ENCODE peak calls at places on chromosomes 16 and 17, in four cellular contexts. One of them, this sample, is unnamed.

GRCh38 chr17:67602974-67603373 is 114.8 kb upstream of the NOL11 start:
- DNase-seq in A549: peak
- DNase-seq in K562: peak
- DNase-seq in HepG2: peak
- DNase-seq in this sample: peak

GRCh38 chr17:14748036-14748715 is 447.3 kb downstream of the HS3ST3B1 start:
- DNase-seq in HepG2: no peak
- DNase-seq in K562: no peak
- DNase-seq in A549: no peak
- DNase-seq in this sample: no peak

GRCh38 chr16:73275024-73275423 is 227.1 kb upstream of the ZFHX3 start:
- DNase-seq in K562: no peak
- DNase-seq in A549: no peak
- DNase-seq in HepG2: no peak
- DNase-seq in this sample: no peak

GRCh38 chr16:48481772-48482171 is 96.6 kb upstream of the SIAH1 start:
- DNase-seq in HepG2: no peak
- DNase-seq in A549: no peak
- DNase-seq in K562: no peak
- DNase-seq in this sample: no peak

GRCh38 chr16:31132303-31132978 is 3.1 kb downstream of the PRSS8 start:
- DNase-seq in A549: no peak
- DNase-seq in HepG2: no peak
- DNase-seq in K562: no peak
- DNase-seq in this sample: no peak

GRCh38 chr16:54355251-54355650 is 68.7 kb upstream of the IRX3 start:
- DNase-seq in HepG2: no peak
- DNase-seq in K562: no peak
- DNase-seq in A549: no peak
- DNase-seq in this sample: no peak

GRCh38 chr16:84082110-84082509 is 34.6 kb downstream of the MBTPS1 start:
- DNase-seq in HepG2: no peak
- DNase-seq in A549: no peak
- DNase-seq in K562: no peak
- DNase-seq in this sample: no peak

GRCh38 chr17:45364531-45365390 is 47.9 kb upstream of the MAP3K14 start:
- DNase-seq in HepG2: no peak
- DNase-seq in A549: no peak
- DNase-seq in K562: no peak
- DNase-seq in this sample: peak

GRCh38 chr16:13507530-13507929 is 412.4 kb upstream of the ERCC4 start:
- DNase-seq in HepG2: no peak
- DNase-seq in A549: no peak
- DNase-seq in K562: no peak
- DNase-seq in this sample: no peak

GRCh38 chr17:41896726-41897125 is 22.0 kb downstream of the ACLY start:
- DNase-seq in HepG2: no peak
- DNase-seq in A549: no peak
- DNase-seq in K562: no peak
- DNase-seq in this sample: no peak

GRCh38 chr17:49130891-49131290 is 1.7 kb upstream of the B4GALNT2 start:
- DNase-seq in A549: no peak
- DNase-seq in K562: no peak
- DNase-seq in HepG2: no peak
- DNase-seq in this sample: no peak

GRCh38 chr17:49223517-49224197 is 6.9 kb downstream of the PHOSPHO1 start:
- DNase-seq in A549: peak
- DNase-seq in K562: peak
- DNase-seq in HepG2: no peak
- DNase-seq in this sample: no peak

GRCh38 chr17:80755650-80756405 is 211.2 kb downstream of the RPTOR start:
- DNase-seq in A549: no peak
- DNase-seq in HepG2: no peak
- DNase-seq in K562: peak
- DNase-seq in this sample: no peak

GRCh38 chr16:84931107-84931494 is 80.2 kb downstream of the ZDHHC7 start:
- DNase-seq in K562: no peak
- DNase-seq in A549: no peak
- DNase-seq in HepG2: no peak
- DNase-seq in this sample: no peak

GRCh38 chr16:68739964-68740627 is 3.0 kb downstream of the CDH1 start:
- DNase-seq in HepG2: peak
- DNase-seq in K562: no peak
- DNase-seq in A549: peak
- DNase-seq in this sample: no peak

GRCh38 chr16:24497405-24497804 is 42.0 kb upstream of the RBBP6 start:
- DNase-seq in A549: no peak
- DNase-seq in K562: no peak
- DNase-seq in HepG2: no peak
- DNase-seq in this sample: no peak

GRCh38 chr16:65202461-65202860 is 80.6 kb upstream of the CDH11 start:
- DNase-seq in A549: no peak
- DNase-seq in HepG2: no peak
- DNase-seq in K562: no peak
- DNase-seq in this sample: no peak

GRCh38 chr16:75477680-75478473 is 13.4 kb upstream of the TMEM170A start:
- DNase-seq in A549: no peak
- DNase-seq in HepG2: no peak
- DNase-seq in K562: no peak
- DNase-seq in this sample: no peak

GRCh38 chr17:10119203-10120112 is 78.9 kb downstream of the GAS7 start:
- DNase-seq in A549: no peak
- DNase-seq in K562: no peak
- DNase-seq in HepG2: no peak
- DNase-seq in this sample: no peak

GRCh38 chr17:53462393-53462811 is 360.3 kb upstream of the KIF2B start:
- DNase-seq in K562: no peak
- DNase-seq in HepG2: no peak
- DNase-seq in A549: no peak
- DNase-seq in this sample: no peak

GRCh38 chr16:19926449-19927390 is 42.1 kb upstream of the GPRC5B start:
- DNase-seq in A549: no peak
- DNase-seq in HepG2: peak
- DNase-seq in K562: no peak
- DNase-seq in this sample: no peak

GRCh38 chr17:29840884-29841283 is 89.1 kb downstream of the SSH2 start:
- DNase-seq in K562: no peak
- DNase-seq in HepG2: no peak
- DNase-seq in A549: no peak
- DNase-seq in this sample: no peak

GRCh38 chr17:36728030-36728991 is 126.9 kb downstream of the MRM1 start:
- DNase-seq in HepG2: no peak
- DNase-seq in A549: no peak
- DNase-seq in K562: peak
- DNase-seq in this sample: no peak

GRCh38 chr17:27541326-27542023 is 85.2 kb downstream of the KSR1 start:
- DNase-seq in K562: no peak
- DNase-seq in HepG2: no peak
- DNase-seq in A549: no peak
- DNase-seq in this sample: no peak

GRCh38 chr16:76882105-76882504 is 308.9 kb upstream of the MON1B start:
- DNase-seq in HepG2: no peak
- DNase-seq in A549: no peak
- DNase-seq in K562: no peak
- DNase-seq in this sample: no peak

GRCh38 chr17:39199673-39199985 is 454 bp upstream of the RPL19 start:
- DNase-seq in A549: no peak
- DNase-seq in HepG2: no peak
- DNase-seq in K562: no peak
- DNase-seq in this sample: no peak

GRCh38 chr17:62017912-62018311 is 47.2 kb downstream of the MED13 start:
- DNase-seq in K562: no peak
- DNase-seq in HepG2: no peak
- DNase-seq in A549: no peak
- DNase-seq in this sample: no peak

GRCh38 chr16:1548234-1548633 is 14.8 kb downstream of the TMEM204 start:
- DNase-seq in HepG2: no peak
- DNase-seq in K562: no peak
- DNase-seq in A549: no peak
- DNase-seq in this sample: no peak

GRCh38 chr16:78669994-78670393 is 570.5 kb downstream of the WWOX start:
- DNase-seq in A549: no peak
- DNase-seq in HepG2: no peak
- DNase-seq in K562: no peak
- DNase-seq in this sample: no peak

GRCh38 chr17:74888440-74888839 is 5.0 kb downstream of the FADS6 start:
- DNase-seq in HepG2: no peak
- DNase-seq in A549: no peak
- DNase-seq in K562: no peak
- DNase-seq in this sample: no peak

GRCh38 chr17:74890554-74890953 is 2.9 kb downstream of the FADS6 start:
- DNase-seq in K562: no peak
- DNase-seq in A549: no peak
- DNase-seq in HepG2: no peak
- DNase-seq in this sample: no peak

GRCh38 chr17:74892013-74892841 is 1.2 kb downstream of the FADS6 start:
- DNase-seq in K562: no peak
- DNase-seq in A549: no peak
- DNase-seq in HepG2: no peak
- DNase-seq in this sample: no peak

GRCh38 chr17:74893936-74894671 is 671 bp upstream of the FADS6 start:
- DNase-seq in K562: no peak
- DNase-seq in A549: no peak
- DNase-seq in HepG2: no peak
- DNase-seq in this sample: no peak

DNA sequence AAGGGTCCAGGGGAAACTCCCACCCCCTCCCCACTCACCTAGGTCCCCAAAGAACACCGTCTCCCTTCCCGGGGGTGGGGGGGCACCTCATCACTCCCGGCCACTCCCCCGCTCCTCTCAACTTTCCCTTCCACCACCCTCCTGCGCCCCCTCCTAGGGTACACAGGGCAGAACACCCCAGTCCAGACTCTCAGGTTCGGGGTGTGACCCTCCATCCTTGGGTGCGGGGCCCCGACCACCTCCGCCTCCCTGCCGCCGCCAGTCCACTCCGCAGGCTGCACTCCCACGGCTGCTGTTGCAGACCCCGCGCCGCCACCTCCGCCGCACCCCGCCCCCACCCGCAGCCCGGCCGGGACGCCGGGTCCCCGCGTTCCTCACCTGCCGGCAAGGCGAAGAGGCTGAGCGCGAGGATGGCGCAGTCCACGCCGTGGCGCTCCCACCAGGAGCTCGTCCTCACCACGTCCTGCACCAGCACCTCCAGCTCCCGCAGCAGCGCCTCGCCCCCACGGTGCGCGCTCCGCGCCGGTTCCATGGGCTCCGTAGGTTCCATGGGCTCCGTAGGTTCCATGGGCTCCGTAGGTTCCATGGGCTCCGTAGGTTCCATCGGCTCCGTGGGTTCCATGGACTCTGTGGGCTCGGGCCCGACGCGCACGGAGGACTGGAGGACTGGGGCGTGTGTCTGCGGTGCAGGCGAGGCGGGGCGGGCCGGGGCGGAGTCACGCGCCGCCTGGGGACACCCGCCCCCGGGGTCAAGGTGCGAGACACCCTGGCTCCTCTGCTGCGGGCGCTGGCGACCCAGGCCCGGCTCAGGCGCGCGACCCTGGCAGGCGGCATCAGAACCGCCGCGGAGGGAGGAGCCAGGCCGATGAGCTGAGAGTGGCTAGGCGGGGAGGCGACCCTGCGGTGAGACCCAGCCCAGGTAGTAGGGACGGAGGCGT is at the start of gene FADS6:
- DNase-seq in A549: no peak
- DNase-seq in HepG2: no peak
- DNase-seq in K562: no peak
- DNase-seq in this sample: no peak
- TF ChIP-seq PHF8 in A549: no peak
- TF ChIP-seq PHF8 in HepG2: no peak
- TF ChIP-seq PHF8 in K562: no peak
- TF ChIP-seq PHF8 in this sample: no peak

GRCh38 chr17:77409282-77410161 is 268.8 kb downstream of the SEC14L1 start:
- DNase-seq in HepG2: no peak
- DNase-seq in A549: no peak
- DNase-seq in K562: no peak
- DNase-seq in this sample: no peak
- TF ChIP-seq PHF8 in HepG2: no peak
- TF ChIP-seq PHF8 in A549: no peak
- TF ChIP-seq PHF8 in K562: no peak
- TF ChIP-seq PHF8 in this sample: no peak

GRCh38 chr16:23296994-23297393 is 5.1 kb upstream of the SCNN1B start:
- DNase-seq in K562: peak
- DNase-seq in A549: peak
- DNase-seq in HepG2: peak
- DNase-seq in this sample: no peak
- TF ChIP-seq PHF8 in K562: no peak
- TF ChIP-seq PHF8 in A549: no peak
- TF ChIP-seq PHF8 in HepG2: no peak
- TF ChIP-seq PHF8 in this sample: no peak

DNA sequence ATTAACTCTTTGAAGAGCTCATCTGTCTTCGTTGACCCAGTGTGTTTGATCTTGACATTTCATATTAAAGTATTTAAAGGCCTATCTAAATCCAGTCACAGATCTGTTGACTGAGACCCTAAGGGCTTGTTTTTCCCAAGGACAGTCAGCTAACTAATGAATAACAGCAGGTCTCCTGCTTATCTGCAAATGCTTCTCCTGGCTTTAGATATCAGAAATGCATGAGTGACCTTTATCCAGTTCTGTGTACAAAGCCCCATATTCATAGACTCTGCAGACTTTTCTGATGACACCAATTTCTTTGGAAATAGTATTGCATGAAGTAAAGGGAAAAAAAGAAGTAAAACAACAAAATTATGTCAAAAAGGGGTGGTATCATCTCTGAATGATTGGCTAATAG is 70.3 kb downstream of the YPEL2 start:
- DNase-seq in HepG2: peak
- DNase-seq in K562: no peak
- DNase-seq in A549: no peak
- DNase-seq in this sample: no peak
- TF ChIP-seq PHF8 in HepG2: no peak
- TF ChIP-seq PHF8 in K562: no peak
- TF ChIP-seq PHF8 in A549: no peak
- TF ChIP-seq PHF8 in this sample: no peak

DNA sequence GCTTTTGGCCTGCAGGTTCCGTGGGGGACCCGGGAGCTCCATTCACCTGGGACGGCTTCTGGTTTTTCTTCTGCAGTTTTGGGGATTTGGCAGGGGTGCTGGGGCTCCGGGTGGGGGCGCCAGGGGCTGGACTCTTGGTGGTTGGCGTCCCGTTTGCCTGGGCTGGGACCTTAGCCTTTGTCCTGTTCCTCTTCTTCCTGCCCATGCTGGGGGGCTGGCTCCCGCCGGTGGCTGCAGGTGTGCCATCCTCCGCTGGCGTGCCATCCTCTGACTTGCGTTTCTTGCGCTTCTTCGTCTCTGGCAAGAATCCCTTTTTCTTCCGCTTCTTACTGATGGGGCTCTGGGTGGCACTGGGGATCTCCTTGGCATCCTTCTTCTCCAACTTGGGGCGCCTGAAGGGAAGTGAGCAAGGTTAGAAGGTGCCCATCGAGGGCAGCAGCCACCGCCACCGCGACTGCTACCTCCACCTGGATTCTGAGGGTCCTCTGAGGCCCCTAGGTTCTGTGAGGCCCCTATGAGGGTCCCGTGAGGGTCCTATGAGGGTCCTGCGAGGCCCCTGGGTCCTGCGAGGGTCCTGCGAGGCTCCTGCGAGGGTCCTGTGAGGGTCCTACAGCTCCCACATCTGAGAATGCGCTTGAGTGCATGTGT is 15.5 kb downstream of the MYBBP1A start:
- DNase-seq in HepG2: no peak
- DNase-seq in K562: no peak
- DNase-seq in A549: no peak
- DNase-seq in this sample: no peak
- TF ChIP-seq PHF8 in HepG2: no peak
- TF ChIP-seq PHF8 in K562: no peak
- TF ChIP-seq PHF8 in A549: no peak
- TF ChIP-seq PHF8 in this sample: no peak